ENCODE peak calls at places on chromosomes 3 and 15, in four cellular contexts. One of them, this sample, is unnamed.

GRCh38 chr15:55633731-55634130 is 45.6 kb upstream of the PYGO1 start:
- DNase-seq in GM12878: no peak
- DNase-seq in K562: no peak
- DNase-seq in endothelial cell of umbilical vein: no peak
- DNase-seq in this sample: peak; percentile 5

GRCh38 chr3:98786364-98786930 is 23.3 kb downstream of the ST3GAL6 start:
- DNase-seq in K562: no peak
- DNase-seq in endothelial cell of umbilical vein: no peak
- DNase-seq in GM12878: no peak
- DNase-seq in this sample: no peak

GRCh38 chr3:120420855-120421570 is 29.8 kb downstream of the FSTL1 start:
- DNase-seq in endothelial cell of umbilical vein: peak; percentile 83
- DNase-seq in GM12878: no peak
- DNase-seq in K562: no peak
- DNase-seq in this sample: peak; percentile 75

GRCh38 chr15:91100561-91101355 is 701 bp downstream of the SV2B start:
- DNase-seq in K562: no peak
- DNase-seq in endothelial cell of umbilical vein: peak; percentile 24
- DNase-seq in GM12878: no peak
- DNase-seq in this sample: peak; percentile 7

GRCh38 chr3:185439745-185440466 is 58.9 kb downstream of the TMEM41A start:
- DNase-seq in K562: no peak
- DNase-seq in GM12878: no peak
- DNase-seq in endothelial cell of umbilical vein: no peak
- DNase-seq in this sample: no peak

GRCh38 chr15:91246998-91247397 is 146.9 kb downstream of the SV2B start:
- DNase-seq in K562: no peak
- DNase-seq in GM12878: no peak
- DNase-seq in endothelial cell of umbilical vein: no peak
- DNase-seq in this sample: no peak

GRCh38 chr3:46701211-46701939 is at the start of gene TMIE:
- DNase-seq in endothelial cell of umbilical vein: no peak
- DNase-seq in K562: no peak
- DNase-seq in GM12878: no peak
- DNase-seq in this sample: no peak

GRCh38 chr15:56719021-56719612 is 14.2 kb downstream of the ZNF280D start:
- DNase-seq in K562: no peak
- DNase-seq in endothelial cell of umbilical vein: no peak
- DNase-seq in GM12878: no peak
- DNase-seq in this sample: no peak

GRCh38 chr15:81768773-81769172 is 277.0 kb downstream of the MEX3B start:
- DNase-seq in endothelial cell of umbilical vein: no peak
- DNase-seq in K562: no peak
- DNase-seq in GM12878: no peak
- DNase-seq in this sample: no peak

GRCh38 chr3:64422932-64423331 is 197.7 kb upstream of the PRICKLE2 start:
- DNase-seq in GM12878: no peak
- DNase-seq in K562: no peak
- DNase-seq in endothelial cell of umbilical vein: no peak
- DNase-seq in this sample: no peak

GRCh38 chr15:99104788-99105515 is at the start of gene SYNM:
- DNase-seq in K562: peak; percentile 84
- DNase-seq in GM12878: no peak
- DNase-seq in endothelial cell of umbilical vein: peak; percentile 83
- DNase-seq in this sample: peak; percentile 72

GRCh38 chr15:63420333-63420741 is 38.7 kb upstream of the CA12 start:
- DNase-seq in K562: peak; percentile 61
- DNase-seq in GM12878: no peak
- DNase-seq in endothelial cell of umbilical vein: peak; percentile 57
- DNase-seq in this sample: peak; percentile 43

GRCh38 chr3:160226026-160226739 is 961 bp downstream of the C3orf80 start:
- DNase-seq in GM12878: no peak
- DNase-seq in endothelial cell of umbilical vein: no peak
- DNase-seq in K562: peak; percentile 18
- DNase-seq in this sample: no peak

GRCh38 chr3:62818347-62818746 is 56.9 kb downstream of the CADPS start:
- DNase-seq in K562: no peak
- DNase-seq in GM12878: peak; percentile 23
- DNase-seq in endothelial cell of umbilical vein: no peak
- DNase-seq in this sample: no peak

GRCh38 chr3:34856081-34856480 is 783.2 kb upstream of the ARPP21 start:
- DNase-seq in GM12878: no peak
- DNase-seq in endothelial cell of umbilical vein: no peak
- DNase-seq in K562: no peak
- DNase-seq in this sample: no peak

GRCh38 chr15:92817339-92817886 is 82.7 kb upstream of the CHD2 start:
- DNase-seq in K562: peak; percentile 50
- DNase-seq in GM12878: no peak
- DNase-seq in endothelial cell of umbilical vein: no peak
- DNase-seq in this sample: no peak

GRCh38 chr15:47184405-47185221 is 532.7 kb upstream of the SEMA6D start:
- DNase-seq in endothelial cell of umbilical vein: peak; percentile 37
- DNase-seq in K562: no peak
- DNase-seq in GM12878: no peak
- DNase-seq in this sample: peak; percentile 14

GRCh38 chr3:111285691-111286090 is 214.1 kb downstream of the NECTIN3 start:
- DNase-seq in GM12878: no peak
- DNase-seq in endothelial cell of umbilical vein: no peak
- DNase-seq in K562: no peak
- DNase-seq in this sample: no peak

GRCh38 chr15:57218826-57219576 is 157.3 kb upstream of the CGNL1 start:
- DNase-seq in K562: no peak
- DNase-seq in endothelial cell of umbilical vein: peak; percentile 56
- DNase-seq in GM12878: no peak
- DNase-seq in this sample: peak; percentile 96

GRCh38 chr3:52399131-52399530 is 45.8 kb downstream of the SEMA3G start:
- DNase-seq in GM12878: no peak
- DNase-seq in endothelial cell of umbilical vein: no peak
- DNase-seq in K562: no peak
- DNase-seq in this sample: no peak

GRCh38 chr15:77282333-77282732 is 137.6 kb downstream of the PEAK1 start:
- DNase-seq in GM12878: no peak
- DNase-seq in endothelial cell of umbilical vein: peak; percentile 60
- DNase-seq in K562: no peak
- DNase-seq in this sample: peak; percentile 86

GRCh38 chr3:71226565-71227281 is 356.8 kb downstream of the FOXP1 start:
- DNase-seq in GM12878: peak; percentile 28
- DNase-seq in endothelial cell of umbilical vein: no peak
- DNase-seq in K562: peak; percentile 26
- DNase-seq in this sample: peak; percentile 82

GRCh38 chr3:195546130-195546560 is 3.0 kb upstream of the PPP1R2 start:
- DNase-seq in GM12878: no peak
- DNase-seq in endothelial cell of umbilical vein: peak; percentile 68
- DNase-seq in K562: no peak
- DNase-seq in this sample: peak; percentile 73

GRCh38 chr15:57541271-57541670 is 50.4 kb upstream of the MYZAP start:
- DNase-seq in K562: no peak
- DNase-seq in GM12878: no peak
- DNase-seq in endothelial cell of umbilical vein: no peak
- DNase-seq in this sample: no peak

GRCh38 chr15:90665288-90666134 is 51.6 kb upstream of the BLM start:
- DNase-seq in GM12878: peak; percentile 74
- DNase-seq in K562: peak; percentile 75
- DNase-seq in endothelial cell of umbilical vein: peak; percentile 19
- DNase-seq in this sample: peak; percentile 58

GRCh38 chr15:95176794-95177577 is 945.6 kb downstream of the MCTP2 start:
- DNase-seq in K562: peak; percentile 36
- DNase-seq in endothelial cell of umbilical vein: peak; percentile 46
- DNase-seq in GM12878: no peak
- DNase-seq in this sample: no peak

GRCh38 chr3:46928297-46928696 is 48.2 kb downstream of the CCDC12 start:
- DNase-seq in GM12878: peak; percentile 88
- DNase-seq in K562: no peak
- DNase-seq in endothelial cell of umbilical vein: no peak
- DNase-seq in this sample: no peak

GRCh38 chr3:184748219-184749135 is 36.6 kb upstream of the MAGEF1 start:
- DNase-seq in endothelial cell of umbilical vein: no peak
- DNase-seq in GM12878: peak; percentile 44
- DNase-seq in K562: peak; percentile 49
- DNase-seq in this sample: peak; percentile 68

GRCh38 chr15:32893412-32893811 is 175.6 kb downstream of the GREM1 start:
- DNase-seq in endothelial cell of umbilical vein: no peak
- DNase-seq in K562: no peak
- DNase-seq in GM12878: no peak
- DNase-seq in this sample: no peak

GRCh38 chr15:73573572-73573971 is 59.6 kb downstream of the NPTN start:
- DNase-seq in GM12878: no peak
- DNase-seq in K562: no peak
- DNase-seq in endothelial cell of umbilical vein: peak; percentile 80
- DNase-seq in this sample: peak; percentile 97

GRCh38 chr3:197564097-197564843 is 8.5 kb upstream of the BDH1 start:
- DNase-seq in K562: no peak
- DNase-seq in GM12878: no peak
- DNase-seq in endothelial cell of umbilical vein: no peak
- DNase-seq in this sample: no peak

GRCh38 chr3:122458992-122459391 is 43.1 kb upstream of the WDR5B start:
- DNase-seq in endothelial cell of umbilical vein: peak; percentile 51
- DNase-seq in GM12878: no peak
- DNase-seq in K562: no peak
- DNase-seq in this sample: peak; percentile 62

GRCh38 chr3:52800079-52800478 is 5.5 kb downstream of the ITIH3 start:
- DNase-seq in GM12878: no peak
- DNase-seq in endothelial cell of umbilical vein: no peak
- DNase-seq in K562: no peak
- DNase-seq in this sample: no peak

DNA sequence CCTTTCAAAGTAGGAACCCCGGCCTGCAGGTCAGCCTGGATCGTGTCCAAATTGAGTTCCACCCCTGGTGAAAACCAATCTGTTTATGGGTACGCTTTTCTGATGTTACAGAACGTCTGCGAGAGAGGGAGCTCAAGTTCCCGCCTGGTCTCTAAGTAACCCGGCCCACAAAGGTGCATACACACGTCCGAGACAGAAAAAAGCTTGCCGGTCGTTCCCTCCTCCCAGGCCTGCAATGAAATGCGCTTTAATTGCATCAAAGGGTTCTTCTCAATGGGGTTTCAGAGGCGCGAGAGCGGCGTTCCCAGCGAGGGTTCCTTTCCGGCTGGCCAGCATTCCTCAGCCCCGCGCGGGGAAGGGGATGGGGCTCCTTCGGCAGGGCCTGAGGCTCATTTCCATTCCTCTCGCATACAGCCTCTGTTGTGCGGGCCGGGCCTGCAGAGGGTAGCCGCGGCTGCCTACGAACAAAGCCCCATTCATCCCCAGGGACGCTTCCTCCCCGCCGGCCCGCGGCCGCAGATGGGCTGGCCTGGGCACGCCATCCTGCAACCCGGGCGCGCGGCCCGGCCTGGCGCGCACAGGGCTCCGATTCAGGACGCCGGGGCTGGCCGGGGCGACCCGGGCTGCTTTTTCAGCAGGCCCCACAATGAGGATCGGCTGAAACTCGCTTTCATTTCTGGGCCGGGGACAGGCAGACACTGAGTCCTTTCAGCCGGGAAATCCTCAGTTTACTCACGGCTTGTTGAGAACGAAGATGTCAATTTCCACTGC is 138.3 kb downstream of the TMCO5A start:
- DNase-seq in K562: peak; percentile 16
- DNase-seq in GM12878: no peak
- DNase-seq in endothelial cell of umbilical vein: peak; percentile 74
- DNase-seq in this sample: peak; percentile 71
- TF ChIP-seq CTCF in K562: no peak
- TF ChIP-seq CTCF in GM12878: peak; percentile 41
- TF ChIP-seq CTCF in endothelial cell of umbilical vein: no peak
- TF ChIP-seq CTCF in this sample: peak; percentile 25

GRCh38 chr15:69468241-69469121 is 15.9 kb downstream of the RPLP1 start:
- DNase-seq in endothelial cell of umbilical vein: no peak
- DNase-seq in GM12878: no peak
- DNase-seq in K562: peak; percentile 61
- DNase-seq in this sample: peak; percentile 87
- TF ChIP-seq FOS in endothelial cell of umbilical vein: peak; percentile 25
- TF ChIP-seq FOS in GM12878: no peak
- TF ChIP-seq FOS in K562: no peak
- TF ChIP-seq FOS in this sample: peak; percentile 54

GRCh38 chr3:107206141-107206540 is 171.1 kb upstream of the CCDC54 start:
- DNase-seq in endothelial cell of umbilical vein: peak; percentile 28
- DNase-seq in GM12878: no peak
- DNase-seq in K562: peak; percentile 40
- DNase-seq in this sample: peak; percentile 59
- TF ChIP-seq CTCF in endothelial cell of umbilical vein: peak; percentile 39
- TF ChIP-seq CTCF in GM12878: peak; percentile 41
- TF ChIP-seq CTCF in K562: peak; percentile 36
- TF ChIP-seq CTCF in this sample: peak; percentile 64

GRCh38 chr3:128551464-128551863 is 58.5 kb upstream of the GATA2 start:
- DNase-seq in GM12878: no peak
- DNase-seq in endothelial cell of umbilical vein: no peak
- DNase-seq in K562: no peak
- DNase-seq in this sample: no peak
- TF ChIP-seq FOS in GM12878: no peak
- TF ChIP-seq FOS in endothelial cell of umbilical vein: no peak
- TF ChIP-seq FOS in K562: no peak
- TF ChIP-seq FOS in this sample: no peak

GRCh38 chr15:39874890-39875549 is 45.0 kb downstream of the GPR176 start:
- DNase-seq in K562: no peak
- DNase-seq in endothelial cell of umbilical vein: peak; percentile 67
- DNase-seq in GM12878: no peak
- DNase-seq in this sample: no peak
- TF ChIP-seq CTCF in K562: peak; percentile 57
- TF ChIP-seq CTCF in endothelial cell of umbilical vein: peak; percentile 53
- TF ChIP-seq CTCF in GM12878: peak; percentile 65
- TF ChIP-seq CTCF in this sample: peak; percentile 51

This sample was measured in IMR-90.